ENCODE peak calls at places on chromosomes 6 and 20, in five cellular contexts. F, E, J, Q and H are unnamed samples.

GRCh38 chr20:61263084-61263695 is 11.1 kb downstream of the CDH4 start:
- DNase-seq in F (peak), J (no peak), Q (peak), E (no peak), H (no peak)

GRCh38 chr6:133183691-133184090 is 57.5 kb upstream of the EYA4 start:
- DNase-seq in F (no peak), E (no peak), J (no peak), Q (no peak), H (no peak)

GRCh38 chr20:5544702-5545101 is 205.5 kb upstream of the SHLD1 start:
- DNase-seq in F (no peak), J (no peak), E (no peak), Q (no peak), H (no peak)

GRCh38 chr6:157063176-157063934 is 260.0 kb downstream of the TMEM242 start:
- DNase-seq in E (no peak), F (no peak), Q (no peak), J (no peak), H (no peak)

GRCh38 chr6:34792605-34793500 is 970 bp downstream of the BLTP3A start:
- DNase-seq in E (peak), Q (peak), J (peak), F (peak), H (peak)

GRCh38 chr6:146974346-146974745 is 229.9 kb upstream of the STXBP5 start:
- DNase-seq in E (no peak), Q (no peak), F (no peak), J (no peak), H (no peak)

GRCh38 chr6:30935018-30935417 is 3.0 kb upstream of the SFTA2 start:
- DNase-seq in J (no peak), E (peak), F (no peak), Q (no peak), H (no peak)

GRCh38 chr6:118709859-118710350 is 58.5 kb upstream of the CEP85L start:
- DNase-seq in Q (peak), E (peak), J (peak), F (no peak), H (no peak)

GRCh38 chr20:58463231-58463630 is 52.0 kb downstream of the APCDD1L start:
- DNase-seq in J (no peak), E (no peak), Q (peak), F (no peak), H (no peak)

GRCh38 chr20:35463455-35464300 is 8.3 kb downstream of the CEP250 start:
- DNase-seq in Q (peak), F (peak), J (peak), E (peak), H (peak)

GRCh38 chr6:52538921-52539354 is 37.9 kb downstream of the TRAM2 start:
- DNase-seq in J (no peak), Q (peak), F (no peak), E (no peak), H (no peak)

GRCh38 chr6:134422426-134423231 is 104.7 kb upstream of the SGK1 start:
- DNase-seq in F (no peak), E (no peak), Q (peak), J (no peak), H (no peak)
- H3K4me3 ChIP-seq in F (no peak), E (no peak), Q (no peak), J (no peak), H (no peak)

GRCh38 chr20:22403860-22404608 is 180.3 kb downstream of the FOXA2 start:
- DNase-seq in F (no peak), E (peak), Q (no peak), J (no peak), H (no peak)
- H3K4me3 ChIP-seq in F (no peak), E (no peak), Q (no peak), J (no peak), H (peak)

GRCh38 chr6:109001554-109001953 is 93.1 kb downstream of the SESN1 start:
- DNase-seq in Q (no peak), E (no peak), J (no peak), F (no peak), H (no peak)
- H3K4me3 ChIP-seq in Q (no peak), E (no peak), J (no peak), F (no peak), H (no peak)

GRCh38 chr20:57321142-57321541 is 8.5 kb upstream of the SPO11 start:
- DNase-seq in J (no peak), Q (no peak), F (no peak), E (no peak), H (no peak)
- H3K4me3 ChIP-seq in J (no peak), Q (no peak), F (no peak), E (no peak), H (no peak)